ENCODE peak calls at places on chromosomes 5 and 9, in six cellular contexts. One of them, this sample, is unnamed.

GRCh38 chr5:128537306-128537998 is 593 bp downstream of the FBN2 start:
- DNase-seq in H1: no peak
- DNase-seq in IMR-90: peak; percentile 55
- DNase-seq in mesenchymal stem cell: peak; percentile 74
- DNase-seq in neuronal stem cell: peak; percentile 56
- DNase-seq in trophoblast cell: peak; percentile 30
- DNase-seq in this sample: peak; percentile 55

GRCh38 chr9:14277202-14277601 is 36.7 kb downstream of the NFIB start:
- DNase-seq in H1: no peak
- DNase-seq in IMR-90: peak; percentile 75
- DNase-seq in mesenchymal stem cell: peak; percentile 59
- DNase-seq in neuronal stem cell: no peak
- DNase-seq in trophoblast cell: peak; percentile 11
- DNase-seq in this sample: no peak

GRCh38 chr5:62289813-62290212 is 16.2 kb upstream of the KIF2A start:
- DNase-seq in H1: no peak
- DNase-seq in IMR-90: no peak
- DNase-seq in mesenchymal stem cell: no peak
- DNase-seq in neuronal stem cell: no peak
- DNase-seq in trophoblast cell: no peak
- DNase-seq in this sample: no peak

GRCh38 chr5:40797273-40798011 is 732 bp downstream of the PRKAA1 start:
- DNase-seq in H1: no peak
- DNase-seq in IMR-90: peak; percentile 58
- DNase-seq in mesenchymal stem cell: peak; percentile 75
- DNase-seq in neuronal stem cell: peak; percentile 46
- DNase-seq in trophoblast cell: peak; percentile 25
- DNase-seq in this sample: no peak

GRCh38 chr5:115818821-115819220 is 2.4 kb upstream of the CDO1 start:
- DNase-seq in H1: no peak
- DNase-seq in IMR-90: no peak
- DNase-seq in mesenchymal stem cell: no peak
- DNase-seq in neuronal stem cell: no peak
- DNase-seq in trophoblast cell: no peak
- DNase-seq in this sample: no peak

GRCh38 chr9:96075757-96076156 is 200.3 kb downstream of the ERCC6L2 start:
- DNase-seq in H1: no peak
- DNase-seq in IMR-90: no peak
- DNase-seq in mesenchymal stem cell: no peak
- DNase-seq in neuronal stem cell: no peak
- DNase-seq in trophoblast cell: no peak
- DNase-seq in this sample: no peak

GRCh38 chr9:86353591-86354047 is 591 bp downstream of the TUT7 start:
- DNase-seq in H1: peak; percentile 1
- DNase-seq in IMR-90: no peak
- DNase-seq in mesenchymal stem cell: no peak
- DNase-seq in neuronal stem cell: no peak
- DNase-seq in trophoblast cell: peak; percentile 51
- DNase-seq in this sample: no peak

GRCh38 chr5:61330879-61331406 is 1.1 kb upstream of the ZSWIM6 start:
- DNase-seq in H1: no peak
- DNase-seq in IMR-90: peak; percentile 78
- DNase-seq in mesenchymal stem cell: peak; percentile 83
- DNase-seq in neuronal stem cell: peak; percentile 68
- DNase-seq in trophoblast cell: peak; percentile 33
- DNase-seq in this sample: peak; percentile 55

GRCh38 chr5:107538331-107539162 is 132.2 kb downstream of the EFNA5 start:
- DNase-seq in H1: no peak
- DNase-seq in IMR-90: peak; percentile 20
- DNase-seq in mesenchymal stem cell: no peak
- DNase-seq in neuronal stem cell: no peak
- DNase-seq in trophoblast cell: peak; percentile 46
- DNase-seq in this sample: no peak

GRCh38 chr9:27117489-27118135 is 8.6 kb downstream of the TEK start:
- DNase-seq in H1: no peak
- DNase-seq in IMR-90: no peak
- DNase-seq in mesenchymal stem cell: no peak
- DNase-seq in neuronal stem cell: no peak
- DNase-seq in trophoblast cell: no peak
- DNase-seq in this sample: peak; percentile 35

GRCh38 chr5:167804512-167805220 is 486.8 kb upstream of the WWC1 start:
- DNase-seq in H1: no peak
- DNase-seq in IMR-90: no peak
- DNase-seq in mesenchymal stem cell: no peak
- DNase-seq in neuronal stem cell: no peak
- DNase-seq in trophoblast cell: peak; percentile 45
- DNase-seq in this sample: no peak

GRCh38 chr9:121503443-121503842 is 3.8 kb upstream of the GGTA1 start:
- DNase-seq in H1: no peak
- DNase-seq in IMR-90: no peak
- DNase-seq in mesenchymal stem cell: no peak
- DNase-seq in neuronal stem cell: no peak
- DNase-seq in trophoblast cell: no peak
- DNase-seq in this sample: no peak

GRCh38 chr5:139725073-139725830 is 70.4 kb upstream of the PSD2 start:
- DNase-seq in H1: no peak
- DNase-seq in IMR-90: peak; percentile 85
- DNase-seq in mesenchymal stem cell: peak; percentile 95
- DNase-seq in neuronal stem cell: no peak
- DNase-seq in trophoblast cell: no peak
- DNase-seq in this sample: no peak

GRCh38 chr9:134936021-134936761 is 18.5 kb upstream of the FCN1 start:
- DNase-seq in H1: no peak
- DNase-seq in IMR-90: no peak
- DNase-seq in mesenchymal stem cell: no peak
- DNase-seq in neuronal stem cell: no peak
- DNase-seq in trophoblast cell: no peak
- DNase-seq in this sample: no peak

GRCh38 chr5:113283558-113283957 is 151.2 kb downstream of the TSSK1B start:
- DNase-seq in H1: no peak
- DNase-seq in IMR-90: no peak
- DNase-seq in mesenchymal stem cell: no peak
- DNase-seq in neuronal stem cell: no peak
- DNase-seq in trophoblast cell: no peak
- DNase-seq in this sample: no peak

GRCh38 chr9:128927731-128928411 is 7.1 kb downstream of the PHYHD1 start:
- DNase-seq in H1: peak; percentile 46
- DNase-seq in IMR-90: peak; percentile 47
- DNase-seq in mesenchymal stem cell: peak; percentile 54
- DNase-seq in neuronal stem cell: peak; percentile 64
- DNase-seq in trophoblast cell: peak; percentile 46
- DNase-seq in this sample: peak; percentile 82

GRCh38 chr9:99693888-99694287 is 127.8 kb upstream of the NR4A3 start:
- DNase-seq in H1: no peak
- DNase-seq in IMR-90: no peak
- DNase-seq in mesenchymal stem cell: no peak
- DNase-seq in neuronal stem cell: no peak
- DNase-seq in trophoblast cell: no peak
- DNase-seq in this sample: no peak

GRCh38 chr5:74945561-74946165 is 79.5 kb upstream of the FAM169A start:
- DNase-seq in H1: no peak
- DNase-seq in IMR-90: no peak
- DNase-seq in mesenchymal stem cell: no peak
- DNase-seq in neuronal stem cell: no peak
- DNase-seq in trophoblast cell: no peak
- DNase-seq in this sample: no peak

GRCh38 chr5:63125392-63125791 is 546.8 kb downstream of the LRRC70 start:
- DNase-seq in H1: no peak
- DNase-seq in IMR-90: no peak
- DNase-seq in mesenchymal stem cell: no peak
- DNase-seq in neuronal stem cell: no peak
- DNase-seq in trophoblast cell: no peak
- DNase-seq in this sample: no peak

GRCh38 chr5:180159756-180160155 is 49.3 kb downstream of the RASGEF1C start:
- DNase-seq in H1: no peak
- DNase-seq in IMR-90: peak; percentile 8
- DNase-seq in mesenchymal stem cell: no peak
- DNase-seq in neuronal stem cell: no peak
- DNase-seq in trophoblast cell: no peak
- DNase-seq in this sample: no peak

GRCh38 chr9:87039809-87040392 is 92.6 kb upstream of the GAS1 start:
- DNase-seq in H1: no peak
- DNase-seq in IMR-90: peak; percentile 78
- DNase-seq in mesenchymal stem cell: peak; percentile 88
- DNase-seq in neuronal stem cell: no peak
- DNase-seq in trophoblast cell: no peak
- DNase-seq in this sample: no peak

GRCh38 chr5:57298985-57299491 is 125.2 kb downstream of the GPBP1 start:
- DNase-seq in H1: no peak
- DNase-seq in IMR-90: peak; percentile 86
- DNase-seq in mesenchymal stem cell: peak; percentile 88
- DNase-seq in neuronal stem cell: peak; percentile 65
- DNase-seq in trophoblast cell: peak; percentile 47
- DNase-seq in this sample: peak; percentile 39

GRCh38 chr9:81292056-81292805 is 397.1 kb downstream of the TLE1 start:
- DNase-seq in H1: no peak
- DNase-seq in IMR-90: no peak
- DNase-seq in mesenchymal stem cell: no peak
- DNase-seq in neuronal stem cell: no peak
- DNase-seq in trophoblast cell: no peak
- DNase-seq in this sample: peak; percentile 26

GRCh38 chr5:67431191-67431590 is 234.6 kb upstream of the CD180 start:
- DNase-seq in H1: no peak
- DNase-seq in IMR-90: no peak
- DNase-seq in mesenchymal stem cell: peak; percentile 61
- DNase-seq in neuronal stem cell: no peak
- DNase-seq in trophoblast cell: peak; percentile 6
- DNase-seq in this sample: no peak

GRCh38 chr5:161358446-161358845 is 188.1 kb downstream of the GABRB2 start:
- DNase-seq in H1: no peak
- DNase-seq in IMR-90: no peak
- DNase-seq in mesenchymal stem cell: no peak
- DNase-seq in neuronal stem cell: no peak
- DNase-seq in trophoblast cell: no peak
- DNase-seq in this sample: no peak

GRCh38 chr5:142324871-142325676 is at the start of gene SPRY4:
- DNase-seq in H1: peak; percentile 96
- DNase-seq in IMR-90: peak; percentile 98
- DNase-seq in mesenchymal stem cell: peak; percentile 99
- DNase-seq in neuronal stem cell: peak; percentile 99
- DNase-seq in trophoblast cell: peak; percentile 92
- DNase-seq in this sample: peak; percentile 97
- H4K8ac ChIP-seq in H1: peak within 1 kb of the TSS; percentile 91
- H4K8ac ChIP-seq in IMR-90: peak within 1 kb of the TSS; percentile 99
- H4K8ac ChIP-seq in mesenchymal stem cell: peak within 1 kb of the TSS; percentile 98
- H4K8ac ChIP-seq in neuronal stem cell: peak within 1 kb of the TSS; percentile 70
- H4K8ac ChIP-seq in trophoblast cell: peak within 1 kb of the TSS; percentile 80
- H4K8ac ChIP-seq in this sample: no peak within 1 kb of the TSS

DNA sequence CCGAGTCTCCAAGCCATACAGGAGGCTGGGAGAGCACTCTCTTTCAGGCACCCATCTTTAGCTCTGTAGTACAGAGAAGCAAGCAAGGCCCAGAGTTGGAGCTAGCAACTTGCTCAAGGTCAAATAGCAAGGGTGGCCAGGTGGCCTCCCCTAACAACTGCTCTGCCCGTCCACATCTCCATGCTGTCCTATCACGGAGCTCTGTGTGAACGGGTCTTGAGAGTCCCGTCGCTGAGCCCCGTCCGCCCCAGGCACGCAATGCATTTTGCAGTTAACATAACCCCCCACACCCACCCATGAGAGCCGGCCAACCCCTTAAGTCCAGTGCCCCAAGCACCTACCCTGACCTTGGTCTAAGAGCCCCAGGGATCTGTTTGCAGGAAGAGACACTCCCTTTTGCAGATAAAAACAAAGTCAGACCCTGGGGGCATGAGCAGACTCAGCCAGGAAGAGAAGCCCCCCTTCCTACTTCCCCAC is 1.5 kb downstream of the RNF44 start:
- DNase-seq in H1: no peak
- DNase-seq in IMR-90: no peak
- DNase-seq in mesenchymal stem cell: peak; percentile 41
- DNase-seq in neuronal stem cell: no peak
- DNase-seq in trophoblast cell: no peak
- DNase-seq in this sample: no peak
- H3K23ac ChIP-seq in H1: peak overlapping the region; percentile 9
- H3K23ac ChIP-seq in IMR-90: peak overlapping the region; percentile 72
- H3K23ac ChIP-seq in mesenchymal stem cell: no peak overlapping the region
- H3K23ac ChIP-seq in neuronal stem cell: no peak overlapping the region
- H3K23ac ChIP-seq in trophoblast cell: no peak overlapping the region
- H3K23ac ChIP-seq in this sample: no peak overlapping the region

GRCh38 chr9:132407196-132407595 is 556 bp upstream of the TTF1 start:
- DNase-seq in H1: no peak
- DNase-seq in IMR-90: no peak
- DNase-seq in mesenchymal stem cell: no peak
- DNase-seq in neuronal stem cell: no peak
- DNase-seq in trophoblast cell: no peak
- DNase-seq in this sample: no peak

GRCh38 chr9:132406554-132407122 is at the start of gene TTF1:
- DNase-seq in H1: peak; percentile 70
- DNase-seq in IMR-90: peak; percentile 88
- DNase-seq in mesenchymal stem cell: peak; percentile 93
- DNase-seq in neuronal stem cell: peak; percentile 77
- DNase-seq in trophoblast cell: peak; percentile 75
- DNase-seq in this sample: peak; percentile 95

GRCh38 chr9:132408521-132408920 is 1.5 kb upstream of the CFAP77 start:
- DNase-seq in H1: no peak
- DNase-seq in IMR-90: no peak
- DNase-seq in mesenchymal stem cell: no peak
- DNase-seq in neuronal stem cell: no peak
- DNase-seq in trophoblast cell: no peak
- DNase-seq in this sample: no peak

GRCh38 chr9:132401791-132402190 is 4.8 kb downstream of the TTF1 start:
- DNase-seq in H1: no peak
- DNase-seq in IMR-90: no peak
- DNase-seq in mesenchymal stem cell: no peak
- DNase-seq in neuronal stem cell: no peak
- DNase-seq in trophoblast cell: no peak
- DNase-seq in this sample: no peak

GRCh38 chr9:132404228-132404881 is 2.3 kb downstream of the TTF1 start:
- DNase-seq in H1: no peak
- DNase-seq in IMR-90: no peak
- DNase-seq in mesenchymal stem cell: peak; percentile 26
- DNase-seq in neuronal stem cell: no peak
- DNase-seq in trophoblast cell: no peak
- DNase-seq in this sample: no peak
- H2AFZ ChIP-seq in H1: no peak overlapping the region
- H2AFZ ChIP-seq in IMR-90: no peak overlapping the region
- H2AFZ ChIP-seq in mesenchymal stem cell: no peak overlapping the region
- H2AFZ ChIP-seq in neuronal stem cell: no peak overlapping the region
- H2AFZ ChIP-seq in trophoblast cell: no peak overlapping the region
- H2AFZ ChIP-seq in this sample: no peak overlapping the region

GRCh38 chr9:123359106-123359505 is 3.1 kb downstream of the CRB2 start:
- DNase-seq in H1: no peak
- DNase-seq in IMR-90: no peak
- DNase-seq in mesenchymal stem cell: no peak
- DNase-seq in neuronal stem cell: no peak
- DNase-seq in trophoblast cell: no peak
- DNase-seq in this sample: no peak

GRCh38 chr9:123355761-123356520 is at the start of gene CRB2:
- DNase-seq in H1: peak; percentile 58
- DNase-seq in IMR-90: no peak
- DNase-seq in mesenchymal stem cell: peak; percentile 50
- DNase-seq in neuronal stem cell: peak; percentile 80
- DNase-seq in trophoblast cell: no peak
- DNase-seq in this sample: peak; percentile 87

GRCh38 chr9:123357748-123358059 is 1.7 kb downstream of the CRB2 start:
- DNase-seq in H1: no peak
- DNase-seq in IMR-90: no peak
- DNase-seq in mesenchymal stem cell: no peak
- DNase-seq in neuronal stem cell: no peak
- DNase-seq in trophoblast cell: no peak
- DNase-seq in this sample: no peak

GRCh38 chr9:123358181-123358894 is 2.3 kb downstream of the CRB2 start:
- DNase-seq in H1: no peak
- DNase-seq in IMR-90: no peak
- DNase-seq in mesenchymal stem cell: no peak
- DNase-seq in neuronal stem cell: peak; percentile 91
- DNase-seq in trophoblast cell: no peak
- DNase-seq in this sample: no peak

GRCh38 chr9:123356851-123357747 is 1.1 kb downstream of the CRB2 start:
- DNase-seq in H1: no peak
- DNase-seq in IMR-90: no peak
- DNase-seq in mesenchymal stem cell: no peak
- DNase-seq in neuronal stem cell: peak; percentile 81
- DNase-seq in trophoblast cell: no peak
- DNase-seq in this sample: no peak
- H4K8ac ChIP-seq in H1: peak overlapping the region; percentile 73
- H4K8ac ChIP-seq in IMR-90: no peak overlapping the region
- H4K8ac ChIP-seq in mesenchymal stem cell: no peak overlapping the region
- H4K8ac ChIP-seq in neuronal stem cell: peak overlapping the region; percentile 99
- H4K8ac ChIP-seq in trophoblast cell: no peak overlapping the region
- H4K8ac ChIP-seq in this sample: no peak overlapping the region

This sample was measured in H9.